ENCODE peak calls at places on chromosomes 2 and 18, in nine cellular contexts. D is CD8-positive, alpha-beta T cell; B is sciatic nerve; W is central memory CD8-positive, alpha-beta T cell; I is upper lobe of left lung; A is activated CD4-positive, CD25-positive, alpha-beta regulatory T cell treated with anti-CD3 and anti-CD28 coated beads, Interleukin-2, amount 50 U/mL, for 24 hours; J is right cardiac atrium; K is IMR-90; L is T-cell. X is an unnamed sample.

GRCh38 chr2:104434363-104434792 is 419.5 kb upstream of the POU3F3 start:
- ATAC-seq in W (no peak), D (no peak), A (no peak), I (no peak), L (no peak), J (peak; percentile 44), B (no peak), K (no peak), X (no peak)

GRCh38 chr2:41853427-41854191 is 194.2 kb upstream of the PKDCC start:
- ATAC-seq in B (peak; percentile 57), W (no peak), I (peak; percentile 60), J (peak; percentile 53), A (peak; percentile 13), K (peak; percentile 73), D (no peak), L (no peak), X (peak; percentile 42)

GRCh38 chr18:63210531-63210930 is 109.0 kb downstream of the BCL2 start:
- ATAC-seq in J (no peak), K (no peak), B (no peak), A (peak; percentile 16), W (no peak), I (no peak), D (no peak), L (no peak), X (no peak)

GRCh38 chr18:3159830-3160229 is 59.9 kb downstream of the MYOM1 start:
- ATAC-seq in B (no peak), W (no peak), J (no peak), K (no peak), D (no peak), A (no peak), L (no peak), I (no peak), X (no peak)

GRCh38 chr18:59101830-59102414 is 37.8 kb upstream of the SEC11C start:
- ATAC-seq in L (no peak), J (no peak), A (no peak), D (no peak), I (no peak), K (no peak), W (no peak), B (no peak), X (no peak)

GRCh38 chr2:164697688-164698290 is 76.5 kb upstream of the GRB14 start:
- ATAC-seq in K (peak; percentile 51), D (no peak), L (no peak), A (no peak), J (no peak), B (no peak), W (no peak), I (no peak), X (no peak)

GRCh38 chr2:170530803-170531564 is 184.2 kb upstream of the SP5 start:
- ATAC-seq in A (no peak), L (no peak), K (no peak), B (peak; percentile 10), W (no peak), D (no peak), I (peak; percentile 36), J (no peak), X (no peak)

GRCh38 chr2:132670961-132671781 is 1.2 kb upstream of the LYPD1 start:
- ATAC-seq in K (peak; percentile 25), L (no peak), W (no peak), A (no peak), B (peak; percentile 41), D (no peak), J (peak; percentile 11), I (peak; percentile 9), X (peak; percentile 17)

GRCh38 chr2:204234248-204234647 is 297.7 kb downstream of the ICOS start:
- ATAC-seq in D (no peak), L (no peak), J (no peak), A (no peak), B (no peak), K (no peak), W (no peak), I (no peak), X (no peak)

GRCh38 chr2:181789827-181790448 is 101.6 kb upstream of the ITPRID2 start:
- ATAC-seq in J (no peak), L (no peak), K (no peak), I (no peak), A (no peak), B (no peak), D (no peak), W (no peak), X (no peak)

GRCh38 chr2:18106841-18107240 is 228.4 kb downstream of the KCNS3 start:
- ATAC-seq in W (no peak), A (no peak), L (no peak), K (no peak), I (no peak), J (no peak), D (no peak), B (no peak), X (no peak)

GRCh38 chr2:43280994-43281393 is 54.6 kb upstream of the ZFP36L2 start:
- ATAC-seq in A (no peak), I (no peak), W (no peak), B (no peak), D (no peak), J (no peak), K (no peak), L (no peak), X (no peak)

GRCh38 chr2:113716291-113716690 is 40.2 kb downstream of the SLC35F5 start:
- ATAC-seq in J (no peak), K (peak; percentile 96), I (no peak), L (no peak), A (no peak), W (no peak), B (no peak), D (no peak), X (no peak)

GRCh38 chr2:118223487-118224136 is 135.3 kb downstream of the INSIG2 start:
- ATAC-seq in D (peak; percentile 41), W (peak; percentile 25), I (no peak), B (no peak), L (peak; percentile 14), J (no peak), K (no peak), A (no peak), X (no peak)

GRCh38 chr2:119682578-119682977 is 3.6 kb downstream of the TMEM177 start:
- ATAC-seq in D (no peak), B (no peak), K (no peak), A (no peak), L (no peak), I (no peak), W (no peak), J (no peak), X (no peak)

GRCh38 chr18:79600596-79600995 is 79.0 kb upstream of the CTDP1 start:
- ATAC-seq in D (no peak), A (no peak), W (no peak), J (no peak), K (no peak), B (no peak), I (no peak), L (no peak), X (no peak)

GRCh38 chr2:45130758-45131157 is 121.5 kb upstream of the SIX2 start:
- ATAC-seq in L (no peak), K (no peak), D (no peak), W (no peak), J (no peak), I (peak; percentile 41), B (no peak), A (no peak), X (no peak)

GRCh38 chr18:35038881-35039491 is 2.2 kb upstream of the MAPRE2 start:
- ATAC-seq in W (no peak), K (no peak), J (no peak), I (peak; percentile 22), B (no peak), A (no peak), L (no peak), D (no peak), X (no peak)

GRCh38 chr2:20986540-20986939 is 57.3 kb downstream of the APOB start:
- ATAC-seq in J (no peak), B (peak; percentile 81), A (no peak), K (no peak), I (no peak), D (no peak), L (no peak), W (no peak), X (peak; percentile 77)

GRCh38 chr2:228377533-228377932 is 196.0 kb upstream of the SPHKAP start:
- ATAC-seq in I (no peak), B (no peak), W (no peak), J (no peak), K (no peak), A (no peak), D (no peak), L (no peak), X (no peak)

GRCh38 chr2:100945433-100945740 is 56.7 kb upstream of the RPL31 start:
- ATAC-seq in W (no peak), D (no peak), L (no peak), A (no peak), I (no peak), K (no peak), J (no peak), B (no peak), X (no peak)

GRCh38 chr18:32249147-32249546 is 59.3 kb downstream of the MEP1B start:
- ATAC-seq in J (no peak), L (no peak), D (no peak), K (no peak), I (no peak), A (no peak), W (no peak), B (no peak), X (no peak)

GRCh38 chr2:227464356-227464755 is 7.6 kb upstream of the AGFG1 start:
- ATAC-seq in K (no peak), J (no peak), I (no peak), D (peak; percentile 18), A (no peak), W (no peak), L (peak; percentile 74), B (no peak), X (no peak)

GRCh38 chr2:219545610-219546352 is 2.0 kb downstream of the TMEM198 start:
- ATAC-seq in I (no peak), J (no peak), D (no peak), W (no peak), A (no peak), L (no peak), B (no peak), K (no peak), X (no peak)

GRCh38 chr2:25328152-25329085 is 13.3 kb downstream of the DNMT3A start:
- ATAC-seq in K (no peak), W (no peak), B (no peak), J (no peak), L (no peak), A (no peak), I (peak; percentile 39), D (no peak), X (no peak)

GRCh38 chr2:96692094-96692971 is 47.5 kb downstream of the LMAN2L start:
- ATAC-seq in W (no peak), K (no peak), L (no peak), I (peak; percentile 37), B (no peak), A (no peak), D (no peak), J (peak; percentile 6), X (no peak)

GRCh38 chr18:50607374-50607933 is 47.6 kb downstream of the MAPK4 start:
- ATAC-seq in B (no peak), K (no peak), D (no peak), A (no peak), L (no peak), W (no peak), J (peak; percentile 75), I (no peak), X (no peak)

GRCh38 chr2:58553937-58554336 is 312.8 kb upstream of the FANCL start:
- ATAC-seq in B (no peak), J (no peak), L (no peak), I (no peak), W (no peak), K (no peak), D (no peak), A (no peak), X (no peak)

GRCh38 chr18:48230459-48231113 is 178.6 kb downstream of the ZBTB7C start:
- ATAC-seq in K (peak; percentile 89), W (no peak), J (peak; percentile 57), D (no peak), B (peak; percentile 65), L (no peak), I (peak; percentile 78), A (no peak), X (peak; percentile 50)

GRCh38 chr2:69177785-69178636 is 165.0 kb downstream of the ANTXR1 start:
- ATAC-seq in A (no peak), L (no peak), D (no peak), I (peak; percentile 95), B (peak; percentile 96), J (peak; percentile 98), W (no peak), K (peak; percentile 89), X (peak; percentile 95)

GRCh38 chr2:62197609-62198236 is 1.8 kb downstream of the B3GNT2 start:
- ATAC-seq in J (peak; percentile 79), I (peak; percentile 30), L (no peak), K (no peak), A (no peak), W (no peak), D (no peak), B (peak; percentile 27), X (no peak)

X was measured in gastroesophageal sphincter.